ENCODE peak calls at places on chromosome 5, in four cellular contexts. U, G, K and H are unnamed samples.

GRCh38 chr5:180097926-180098325 is 26.4 kb upstream of the RNF130 start:
- DNase-seq in U (no peak), K (no peak), G (no peak), H (no peak)

GRCh38 chr5:95543017-95543705 is 11.6 kb downstream of the SKIC3 start:
- DNase-seq in K (no peak), U (no peak), G (no peak), H (no peak)

GRCh38 chr5:35854248-35854647 is 2.4 kb upstream of the IL7R start:
- DNase-seq in K (no peak), U (no peak), G (peak), H (no peak)

GRCh38 chr5:131640043-131640856 is 5.2 kb upstream of the RAPGEF6 start:
- DNase-seq in U (peak), K (no peak), G (peak), H (no peak)

GRCh38 chr5:127363403-127363802 is 72.8 kb downstream of the MEGF10 start:
- DNase-seq in K (no peak), G (no peak), U (no peak), H (no peak)

GRCh38 chr5:107277485-107278040 is 393.2 kb downstream of the EFNA5 start:
- DNase-seq in U (no peak), K (no peak), G (no peak), H (no peak)

GRCh38 chr5:176676361-176676824 is 29.1 kb downstream of the TSPAN17 start:
- DNase-seq in K (no peak), G (no peak), U (peak), H (peak)

GRCh38 chr5:73395274-73395673 is 53.3 kb downstream of the FOXD1 start:
- DNase-seq in G (no peak), U (no peak), K (no peak), H (peak)

GRCh38 chr5:109688647-109688998 is 1.1 kb upstream of the MAN2A1 start:
- DNase-seq in U (peak), K (no peak), G (peak), H (no peak)

GRCh38 chr5:126858441-126858840 is 81.5 kb downstream of the LMNB1 start:
- DNase-seq in K (no peak), U (no peak), G (no peak), H (no peak)